ENCODE peak calls at places on chromosome 11, in seven cellular contexts. E, R, Z, P, H, S and G are unnamed samples.

GRCh38 chr11:134532921-134533421 is 120.9 kb upstream of the B3GAT1 start:
- DNase-seq in E (no peak), R (no peak), Z (no peak), P (no peak), H (no peak), S (no peak), G (no peak)

GRCh38 chr11:62193954-62194353 is 3.9 kb downstream of the SCGB1D1 start:
- DNase-seq in E (no peak), R (no peak), Z (no peak), P (no peak), H (no peak), S (no peak), G (no peak)

GRCh38 chr11:47488674-47489394 is 39.9 kb upstream of the RAPSN start:
- DNase-seq in E (no peak), R (no peak), Z (no peak), P (no peak), H (no peak), S (no peak), G (no peak)

GRCh38 chr11:12724301-12725046 is 50.3 kb downstream of the TEAD1 start:
- DNase-seq in E (peak), R (peak), Z (peak), P (peak), H (peak), S (no peak), G (peak)

GRCh38 chr11:35907648-35908431 is 36.0 kb upstream of the LDLRAD3 start:
- DNase-seq in E (peak), R (peak), Z (peak), P (peak), H (peak), S (no peak), G (peak)

GRCh38 chr11:123384116-123384515 is 46.0 kb upstream of the GRAMD1B start:
- DNase-seq in E (no peak), R (no peak), Z (no peak), P (no peak), H (no peak), S (no peak), G (no peak)

GRCh38 chr11:100546714-100547113 is 140.4 kb upstream of the ARHGAP42 start:
- DNase-seq in E (peak), R (no peak), Z (no peak), P (peak), H (peak), S (no peak), G (no peak)

GRCh38 chr11:69010964-69011623 is 2.0 kb downstream of the MRGPRF start:
- DNase-seq in E (no peak), R (peak), Z (peak), P (peak), H (peak), S (peak), G (peak)

GRCh38 chr11:72971611-72972010 is 157.4 kb downstream of the ATG16L2 start:
- DNase-seq in E (no peak), R (no peak), Z (no peak), P (no peak), H (no peak), S (no peak), G (no peak)

GRCh38 chr11:27812341-27812740 is 112.1 kb upstream of the BDNF start:
- DNase-seq in E (no peak), R (no peak), Z (no peak), P (no peak), H (no peak), S (peak), G (no peak)

GRCh38 chr11:27331984-27332383 is 31.0 kb downstream of the CCDC34 start:
- DNase-seq in E (no peak), R (no peak), Z (peak), P (no peak), H (no peak), S (no peak), G (no peak)

GRCh38 chr11:121352301-121352891 is 59.8 kb downstream of the SC5D start:
- DNase-seq in E (no peak), R (no peak), Z (no peak), P (no peak), H (no peak), S (no peak), G (no peak)
- H3K4me3 ChIP-seq in E (no peak), R (no peak), Z (no peak), P (no peak), H (no peak), S (no peak), G (no peak)

DNA sequence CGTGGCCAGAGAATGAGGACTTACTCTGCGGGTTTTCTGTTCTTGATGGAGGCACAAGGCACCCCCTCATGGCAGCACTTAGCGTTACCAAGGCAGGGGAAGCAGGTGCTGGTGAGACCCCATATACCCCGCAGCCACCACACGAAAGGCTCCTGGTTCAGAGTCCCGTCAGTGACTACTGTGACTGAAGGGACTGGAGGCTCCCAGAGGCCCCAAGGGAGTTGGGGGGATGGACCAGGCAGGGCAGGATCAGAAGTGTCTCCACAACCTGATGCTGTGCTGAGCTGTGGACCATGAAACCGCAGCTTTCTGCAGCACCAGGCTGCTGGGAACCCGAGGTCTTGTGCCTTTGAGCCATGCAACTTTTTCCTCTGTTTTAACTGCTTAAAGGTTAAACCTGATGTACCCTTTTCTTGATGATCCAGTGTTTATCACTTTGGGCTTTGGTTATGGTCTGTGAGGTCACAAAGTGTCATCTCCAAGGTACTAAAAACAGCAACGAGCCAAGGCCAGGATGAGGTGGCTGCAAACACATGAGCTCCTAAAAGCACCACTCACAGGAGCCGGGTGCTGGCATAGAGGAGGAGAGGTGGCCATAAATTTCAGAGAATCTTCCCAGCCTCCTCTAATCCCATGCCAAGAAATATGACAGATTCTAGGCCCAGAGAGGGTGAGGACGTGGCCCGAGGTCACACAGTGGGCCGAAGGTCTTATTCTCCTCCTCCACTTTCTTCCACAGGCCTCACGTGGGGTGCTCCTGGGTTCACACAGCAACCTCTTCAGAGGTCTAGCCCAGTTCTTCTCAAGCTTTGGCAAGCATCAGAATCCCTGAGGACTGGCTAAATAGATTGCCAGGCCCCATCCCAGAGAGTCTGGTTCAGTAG is 4.2 kb upstream of the LRRC32 start:
- DNase-seq in E (no peak), R (no peak), Z (no peak), P (no peak), H (no peak), S (no peak), G (no peak)
- TF ChIP-seq CTCF in E (peak), R (no peak), Z (no peak), P (peak), H (no peak), S (no peak), G (no peak)

GRCh38 chr11:116836648-116837023 is 786 bp downstream of the APOA1 start:
- DNase-seq in E (no peak), R (no peak), Z (no peak), P (no peak), H (no peak), S (no peak), G (no peak)
- H3K4me3 ChIP-seq in E (no peak), R (no peak), Z (no peak), P (no peak), H (no peak), S (no peak), G (no peak)

GRCh38 chr11:65352783-65353182 is 1.8 kb upstream of the TIGD3 start:
- DNase-seq in E (no peak), R (no peak), Z (no peak), P (peak), H (peak), S (no peak), G (no peak)
- TF ChIP-seq CTCF in E (peak), R (no peak), Z (peak), P (peak), H (peak), S (peak), G (no peak)

DNA sequence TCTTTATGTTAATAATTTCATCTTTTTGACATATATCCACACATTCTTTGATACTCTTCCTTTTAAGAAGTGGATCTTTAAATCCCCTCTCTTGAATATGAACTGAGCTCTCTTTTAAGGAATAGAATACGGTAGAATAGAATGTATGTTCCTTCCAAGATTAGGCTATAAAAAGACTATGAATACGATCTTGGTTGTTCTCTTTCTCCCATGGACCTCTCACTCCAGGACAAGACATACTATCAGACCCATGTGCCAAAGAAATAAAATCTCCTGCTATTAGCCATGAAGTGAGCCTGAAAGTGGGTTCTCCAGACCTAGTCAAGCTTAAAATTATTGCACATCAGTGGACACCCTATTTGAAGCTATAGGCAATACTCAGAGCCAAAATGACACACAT is 392.2 kb upstream of the ANO3 start:
- DNase-seq in E (no peak), R (no peak), Z (no peak), P (no peak), H (no peak), S (no peak), G (no peak)
- H3K4me3 ChIP-seq in E (no peak), R (no peak), Z (no peak), P (no peak), H (no peak), S (no peak), G (no peak)

GRCh38 chr11:33323421-33323820 is 66.2 kb downstream of the HIPK3 start:
- DNase-seq in E (no peak), R (no peak), Z (no peak), P (no peak), H (no peak), S (no peak), G (no peak)
- TF ChIP-seq CTCF in E (no peak), R (no peak), Z (peak), P (no peak), H (no peak), S (no peak), G (no peak)

GRCh38 chr11:96365493-96365892 is 22.5 kb upstream of the MAML2 start:
- DNase-seq in E (no peak), R (no peak), Z (no peak), P (no peak), H (no peak), S (no peak), G (no peak)

GRCh38 chr11:96366024-96366423 is 23.0 kb upstream of the MAML2 start:
- DNase-seq in E (no peak), R (no peak), Z (no peak), P (no peak), H (no peak), S (no peak), G (no peak)

GRCh38 chr11:96361778-96362177 is 18.8 kb upstream of the MAML2 start:
- DNase-seq in E (no peak), R (no peak), Z (no peak), P (no peak), H (no peak), S (no peak), G (no peak)

GRCh38 chr11:96367357-96367756 is 22.4 kb downstream of the CCDC82 start:
- DNase-seq in E (no peak), R (no peak), Z (no peak), P (no peak), H (no peak), S (no peak), G (no peak)
- H3K4me3 ChIP-seq in E (no peak), R (no peak), Z (no peak), P (no peak), H (no peak), S (no peak), G (no peak)

DNA sequence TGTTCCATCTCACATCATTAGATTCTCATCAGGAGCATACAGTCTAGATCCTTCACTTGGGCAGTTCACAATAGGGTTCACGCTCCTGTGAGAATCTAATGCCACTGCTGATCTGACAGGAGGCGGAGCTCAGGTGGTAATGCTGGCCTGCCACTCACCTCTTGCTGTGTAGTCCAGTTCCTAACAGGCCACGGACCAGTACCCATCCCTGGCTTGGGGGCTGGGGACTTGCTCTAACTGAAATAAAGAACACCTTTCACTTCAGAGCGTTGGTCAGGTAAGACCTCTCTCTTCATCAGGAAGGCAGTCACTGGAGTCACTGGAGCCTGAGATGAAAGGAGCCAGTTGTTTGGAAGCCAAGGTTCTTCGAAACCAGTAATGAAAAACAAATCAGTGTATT is 41.7 kb downstream of the PRMT3 start:
- DNase-seq in E (no peak), R (no peak), Z (no peak), P (no peak), H (no peak), S (no peak), G (no peak)
- TF ChIP-seq CTCF in E (no peak), R (no peak), Z (no peak), P (no peak), H (no peak), S (no peak), G (no peak)

GRCh38 chr11:86374121-86374520 is 566 bp upstream of the CCDC81 start:
- DNase-seq in E (no peak), R (no peak), Z (no peak), P (no peak), H (no peak), S (no peak), G (no peak)
- H3K4me3 ChIP-seq in E (peak), R (peak), Z (no peak), P (peak), H (peak), S (no peak), G (no peak)

DNA sequence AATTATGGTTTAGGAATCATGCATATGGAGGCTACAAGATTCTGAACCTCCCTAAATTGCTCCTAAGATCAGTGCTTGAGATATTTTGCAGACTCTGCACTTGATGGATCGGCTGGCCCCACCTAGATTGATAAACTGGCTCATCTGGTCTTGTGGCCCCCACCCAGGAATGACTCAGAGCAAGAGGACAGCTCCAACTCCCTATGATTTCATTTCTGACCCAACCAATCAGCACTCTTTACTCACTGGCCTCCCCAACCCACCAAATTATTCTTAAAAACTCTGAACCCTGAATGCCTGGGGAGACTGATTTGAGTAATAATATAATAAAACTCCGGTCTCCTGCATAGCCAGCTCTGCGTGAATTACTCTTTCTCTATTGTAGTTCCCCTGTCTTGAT is 246.0 kb downstream of the CSNK2A3 start:
- DNase-seq in E (no peak), R (no peak), Z (no peak), P (no peak), H (no peak), S (no peak), G (no peak)
- TF ChIP-seq CTCF in E (no peak), R (no peak), Z (no peak), P (no peak), H (no peak), S (no peak), G (no peak)